ENCODE peak calls at places on chromosomes 4 and X, in seven cellular contexts. One of them, this sample, is unnamed. For H3K9me3, the result is how much of the 10 kb centered on the place peaks cover.

GRCh38 chrX:149830192-149830873 is 48.6 kb downstream of the MAGEA9 start:
- DNase-seq in fibroblast of lung: peak
- DNase-seq in HepG2: no peak
- DNase-seq in mesenchymal stem cell: peak
- DNase-seq in mammary epithelial cell: peak
- DNase-seq in neuronal stem cell: peak
- DNase-seq in SK-N-SH: no peak
- DNase-seq in this sample: peak

GRCh38 chr4:55993994-55994657 is 45.4 kb downstream of the CEP135 start:
- DNase-seq in fibroblast of lung: no peak
- DNase-seq in HepG2: no peak
- DNase-seq in mesenchymal stem cell: no peak
- DNase-seq in mammary epithelial cell: no peak
- DNase-seq in neuronal stem cell: no peak
- DNase-seq in SK-N-SH: no peak
- DNase-seq in this sample: no peak

GRCh38 chr4:30720656-30721352 is 635 bp downstream of the PCDH7 start:
- DNase-seq in fibroblast of lung: peak
- DNase-seq in HepG2: no peak
- DNase-seq in mesenchymal stem cell: peak
- DNase-seq in mammary epithelial cell: no peak
- DNase-seq in neuronal stem cell: peak
- DNase-seq in SK-N-SH: peak
- DNase-seq in this sample: peak

GRCh38 chrX:78514852-78515251 is 144.3 kb downstream of the RTL3 start:
- DNase-seq in fibroblast of lung: no peak
- DNase-seq in HepG2: no peak
- DNase-seq in mesenchymal stem cell: no peak
- DNase-seq in mammary epithelial cell: peak
- DNase-seq in neuronal stem cell: peak
- DNase-seq in SK-N-SH: no peak
- DNase-seq in this sample: no peak

GRCh38 chrX:118566359-118566758 is 70.7 kb downstream of the DOCK11 start:
- DNase-seq in fibroblast of lung: no peak
- DNase-seq in HepG2: no peak
- DNase-seq in mesenchymal stem cell: no peak
- DNase-seq in mammary epithelial cell: no peak
- DNase-seq in neuronal stem cell: no peak
- DNase-seq in SK-N-SH: no peak
- DNase-seq in this sample: no peak

GRCh38 chr4:146095091-146095690 is 80.3 kb upstream of the LSM6 start:
- DNase-seq in fibroblast of lung: peak
- DNase-seq in HepG2: peak
- DNase-seq in mesenchymal stem cell: peak
- DNase-seq in mammary epithelial cell: peak
- DNase-seq in neuronal stem cell: peak
- DNase-seq in SK-N-SH: peak
- DNase-seq in this sample: peak

GRCh38 chr4:45693746-45694145 is 430.1 kb downstream of the GABRG1 start:
- DNase-seq in fibroblast of lung: peak
- DNase-seq in HepG2: peak
- DNase-seq in mesenchymal stem cell: no peak
- DNase-seq in mammary epithelial cell: no peak
- DNase-seq in neuronal stem cell: no peak
- DNase-seq in SK-N-SH: no peak
- DNase-seq in this sample: no peak

GRCh38 chr4:36243355-36244256 is 708 bp downstream of the ARAP2 start:
- DNase-seq in fibroblast of lung: peak
- DNase-seq in HepG2: no peak
- DNase-seq in mesenchymal stem cell: peak
- DNase-seq in mammary epithelial cell: peak
- DNase-seq in neuronal stem cell: peak
- DNase-seq in SK-N-SH: peak
- DNase-seq in this sample: peak

GRCh38 chr4:146525754-146526153 is 4.0 kb upstream of the SLC10A7 start:
- DNase-seq in fibroblast of lung: no peak
- DNase-seq in HepG2: no peak
- DNase-seq in mesenchymal stem cell: no peak
- DNase-seq in mammary epithelial cell: no peak
- DNase-seq in neuronal stem cell: no peak
- DNase-seq in SK-N-SH: no peak
- DNase-seq in this sample: no peak

GRCh38 chr4:6316461-6317003 is 46.9 kb downstream of the WFS1 start:
- DNase-seq in fibroblast of lung: no peak
- DNase-seq in HepG2: no peak
- DNase-seq in mesenchymal stem cell: no peak
- DNase-seq in mammary epithelial cell: no peak
- DNase-seq in neuronal stem cell: no peak
- DNase-seq in SK-N-SH: no peak
- DNase-seq in this sample: no peak

GRCh38 chrX:72258174-72258573 is 18.9 kb downstream of the RPS4X start:
- DNase-seq in fibroblast of lung: peak
- DNase-seq in HepG2: peak
- DNase-seq in mesenchymal stem cell: peak
- DNase-seq in mammary epithelial cell: no peak
- DNase-seq in neuronal stem cell: no peak
- DNase-seq in SK-N-SH: peak
- DNase-seq in this sample: peak

GRCh38 chrX:110403839-110404238 is 45.2 kb downstream of the RTL9 start:
- DNase-seq in fibroblast of lung: peak
- DNase-seq in HepG2: no peak
- DNase-seq in mesenchymal stem cell: peak
- DNase-seq in mammary epithelial cell: no peak
- DNase-seq in neuronal stem cell: no peak
- DNase-seq in SK-N-SH: no peak
- DNase-seq in this sample: peak

GRCh38 chr4:142408003-142408441 is 438.1 kb downstream of the INPP4B start:
- DNase-seq in fibroblast of lung: peak
- DNase-seq in HepG2: no peak
- DNase-seq in mesenchymal stem cell: no peak
- DNase-seq in mammary epithelial cell: peak
- DNase-seq in neuronal stem cell: no peak
- DNase-seq in SK-N-SH: no peak
- DNase-seq in this sample: peak

GRCh38 chr4:148015058-148015457 is 283.2 kb downstream of the ARHGAP10 start:
- DNase-seq in fibroblast of lung: no peak
- DNase-seq in HepG2: no peak
- DNase-seq in mesenchymal stem cell: peak
- DNase-seq in mammary epithelial cell: no peak
- DNase-seq in neuronal stem cell: no peak
- DNase-seq in SK-N-SH: no peak
- DNase-seq in this sample: no peak

GRCh38 chr4:10160280-10160856 is 43.8 kb upstream of the WDR1 start:
- DNase-seq in fibroblast of lung: peak
- DNase-seq in HepG2: peak
- DNase-seq in mesenchymal stem cell: peak
- DNase-seq in mammary epithelial cell: no peak
- DNase-seq in neuronal stem cell: no peak
- DNase-seq in SK-N-SH: no peak
- DNase-seq in this sample: no peak

GRCh38 chr4:48340276-48340904 is 939 bp upstream of the SLAIN2 start:
- DNase-seq in fibroblast of lung: no peak
- DNase-seq in HepG2: no peak
- DNase-seq in mesenchymal stem cell: peak
- DNase-seq in mammary epithelial cell: peak
- DNase-seq in neuronal stem cell: peak
- DNase-seq in SK-N-SH: no peak
- DNase-seq in this sample: peak

GRCh38 chrX:27890611-27891010 is 82.8 kb downstream of the MAGEB10 start:
- DNase-seq in fibroblast of lung: peak
- DNase-seq in HepG2: no peak
- DNase-seq in mesenchymal stem cell: peak
- DNase-seq in mammary epithelial cell: peak
- DNase-seq in neuronal stem cell: no peak
- DNase-seq in SK-N-SH: no peak
- DNase-seq in this sample: peak

GRCh38 chr4:143336828-143337599 is at the start of gene GAB1:
- DNase-seq in fibroblast of lung: peak
- DNase-seq in HepG2: peak
- DNase-seq in mesenchymal stem cell: peak
- DNase-seq in mammary epithelial cell: peak
- DNase-seq in neuronal stem cell: peak
- DNase-seq in SK-N-SH: peak
- DNase-seq in this sample: peak

GRCh38 chrX:85836868-85837267 is 210.5 kb downstream of the CHM start:
- DNase-seq in fibroblast of lung: peak
- DNase-seq in HepG2: no peak
- DNase-seq in mesenchymal stem cell: no peak
- DNase-seq in mammary epithelial cell: peak
- DNase-seq in neuronal stem cell: no peak
- DNase-seq in SK-N-SH: no peak
- DNase-seq in this sample: peak

GRCh38 chr4:36476135-36476534 is 194.7 kb downstream of the DTHD1 start:
- DNase-seq in fibroblast of lung: no peak
- DNase-seq in HepG2: no peak
- DNase-seq in mesenchymal stem cell: no peak
- DNase-seq in mammary epithelial cell: no peak
- DNase-seq in neuronal stem cell: no peak
- DNase-seq in SK-N-SH: no peak
- DNase-seq in this sample: no peak

GRCh38 chr4:145938618-145939177 is at the start of gene ZNF827:
- DNase-seq in fibroblast of lung: peak
- DNase-seq in HepG2: peak
- DNase-seq in mesenchymal stem cell: peak
- DNase-seq in mammary epithelial cell: peak
- DNase-seq in neuronal stem cell: peak
- DNase-seq in SK-N-SH: peak
- DNase-seq in this sample: peak

GRCh38 chrX:138128025-138128671 is 562.2 kb downstream of the ZIC3 start:
- DNase-seq in fibroblast of lung: peak
- DNase-seq in HepG2: peak
- DNase-seq in mesenchymal stem cell: peak
- DNase-seq in mammary epithelial cell: peak
- DNase-seq in neuronal stem cell: peak
- DNase-seq in SK-N-SH: peak
- DNase-seq in this sample: peak

GRCh38 chrX:11480626-11481025 is 185.1 kb downstream of the ARHGAP6 start:
- DNase-seq in fibroblast of lung: no peak
- DNase-seq in HepG2: no peak
- DNase-seq in mesenchymal stem cell: no peak
- DNase-seq in mammary epithelial cell: no peak
- DNase-seq in neuronal stem cell: no peak
- DNase-seq in SK-N-SH: no peak
- DNase-seq in this sample: no peak
- H3K9ac ChIP-seq in fibroblast of lung: no peak
- H3K9ac ChIP-seq in HepG2: no peak
- H3K9ac ChIP-seq in mesenchymal stem cell: peak
- H3K9ac ChIP-seq in mammary epithelial cell: no peak
- H3K9ac ChIP-seq in neuronal stem cell: no peak
- H3K9ac ChIP-seq in SK-N-SH: no peak
- H3K9ac ChIP-seq in this sample: peak

GRCh38 chr4:184818216-184818564 is 7.6 kb downstream of the ACSL1 start:
- DNase-seq in fibroblast of lung: no peak
- DNase-seq in HepG2: no peak
- DNase-seq in mesenchymal stem cell: no peak
- DNase-seq in mammary epithelial cell: no peak
- DNase-seq in neuronal stem cell: no peak
- DNase-seq in SK-N-SH: no peak
- DNase-seq in this sample: no peak

GRCh38 chr4:184817494-184818215 is 8.1 kb downstream of the ACSL1 start:
- DNase-seq in fibroblast of lung: no peak
- DNase-seq in HepG2: no peak
- DNase-seq in mesenchymal stem cell: no peak
- DNase-seq in mammary epithelial cell: no peak
- DNase-seq in neuronal stem cell: no peak
- DNase-seq in SK-N-SH: no peak
- DNase-seq in this sample: no peak

GRCh38 chr4:184815046-184815877 is 10.5 kb downstream of the ACSL1 start:
- DNase-seq in fibroblast of lung: peak
- DNase-seq in HepG2: peak
- DNase-seq in mesenchymal stem cell: peak
- DNase-seq in mammary epithelial cell: peak
- DNase-seq in neuronal stem cell: no peak
- DNase-seq in SK-N-SH: peak
- DNase-seq in this sample: peak

GRCh38 chr4:184814686-184815045 is 11.1 kb downstream of the ACSL1 start:
- DNase-seq in fibroblast of lung: no peak
- DNase-seq in HepG2: no peak
- DNase-seq in mesenchymal stem cell: no peak
- DNase-seq in mammary epithelial cell: no peak
- DNase-seq in neuronal stem cell: no peak
- DNase-seq in SK-N-SH: no peak
- DNase-seq in this sample: peak

GRCh38 chr4:184816962-184817361 is 8.8 kb downstream of the ACSL1 start:
- DNase-seq in fibroblast of lung: no peak
- DNase-seq in HepG2: no peak
- DNase-seq in mesenchymal stem cell: no peak
- DNase-seq in mammary epithelial cell: no peak
- DNase-seq in neuronal stem cell: no peak
- DNase-seq in SK-N-SH: no peak
- DNase-seq in this sample: no peak
- H3K4me3 ChIP-seq in fibroblast of lung: no peak
- H3K4me3 ChIP-seq in HepG2: no peak
- H3K4me3 ChIP-seq in mesenchymal stem cell: no peak
- H3K4me3 ChIP-seq in mammary epithelial cell: no peak
- H3K4me3 ChIP-seq in neuronal stem cell: no peak
- H3K4me3 ChIP-seq in SK-N-SH: no peak
- H3K4me3 ChIP-seq in this sample: no peak

GRCh38 chrX:32780109-32780508 is 431.2 kb downstream of the DMD start:
- DNase-seq in fibroblast of lung: no peak
- DNase-seq in HepG2: no peak
- DNase-seq in mesenchymal stem cell: no peak
- DNase-seq in mammary epithelial cell: no peak
- DNase-seq in neuronal stem cell: no peak
- DNase-seq in SK-N-SH: no peak
- DNase-seq in this sample: no peak
- H3K9me3 ChIP-seq in fibroblast of lung: under half
- H3K9me3 ChIP-seq in HepG2: under half
- H3K9me3 ChIP-seq in mesenchymal stem cell: under half
- H3K9me3 ChIP-seq in mammary epithelial cell: under half
- H3K9me3 ChIP-seq in neuronal stem cell: under half
- H3K9me3 ChIP-seq in SK-N-SH: under half
- H3K9me3 ChIP-seq in this sample: under half

GRCh38 chr4:971670-972500 is 1.5 kb downstream of the DGKQ start:
- DNase-seq in fibroblast of lung: no peak
- DNase-seq in HepG2: no peak
- DNase-seq in mesenchymal stem cell: no peak
- DNase-seq in mammary epithelial cell: no peak
- DNase-seq in neuronal stem cell: no peak
- DNase-seq in SK-N-SH: no peak
- DNase-seq in this sample: no peak

GRCh38 chr4:972651-973424 is 531 bp downstream of the DGKQ start:
- DNase-seq in fibroblast of lung: no peak
- DNase-seq in HepG2: no peak
- DNase-seq in mesenchymal stem cell: peak
- DNase-seq in mammary epithelial cell: peak
- DNase-seq in neuronal stem cell: no peak
- DNase-seq in SK-N-SH: peak
- DNase-seq in this sample: peak

GRCh38 chr4:974668-975067 is 1.3 kb upstream of the DGKQ start:
- DNase-seq in fibroblast of lung: no peak
- DNase-seq in HepG2: no peak
- DNase-seq in mesenchymal stem cell: no peak
- DNase-seq in mammary epithelial cell: no peak
- DNase-seq in neuronal stem cell: no peak
- DNase-seq in SK-N-SH: no peak
- DNase-seq in this sample: no peak

GRCh38 chr4:970854-971520 is 2.4 kb downstream of the DGKQ start:
- DNase-seq in fibroblast of lung: no peak
- DNase-seq in HepG2: no peak
- DNase-seq in mesenchymal stem cell: no peak
- DNase-seq in mammary epithelial cell: no peak
- DNase-seq in neuronal stem cell: no peak
- DNase-seq in SK-N-SH: no peak
- DNase-seq in this sample: no peak

GRCh38 chr4:973431-974397 is at the start of gene DGKQ:
- DNase-seq in fibroblast of lung: peak
- DNase-seq in HepG2: peak
- DNase-seq in mesenchymal stem cell: peak
- DNase-seq in mammary epithelial cell: peak
- DNase-seq in neuronal stem cell: peak
- DNase-seq in SK-N-SH: peak
- DNase-seq in this sample: peak
- H3K9ac ChIP-seq in fibroblast of lung: peak
- H3K9ac ChIP-seq in HepG2: peak
- H3K9ac ChIP-seq in mesenchymal stem cell: peak
- H3K9ac ChIP-seq in mammary epithelial cell: peak
- H3K9ac ChIP-seq in neuronal stem cell: peak
- H3K9ac ChIP-seq in SK-N-SH: peak
- H3K9ac ChIP-seq in this sample: peak

This sample was measured in adipocyte.